ENCODE peak calls at places on chromosomes 11 and 22, in six cellular contexts. One of them, this sample, is unnamed.

GRCh38 chr11:72352859-72353551 is 81.3 kb downstream of the CLPB start:
- DNase-seq in uterus: peak
- DNase-seq in epithelial cell of esophagus: peak
- DNase-seq in astrocyte of the cerebellum: peak
- DNase-seq in colonic mucosa: no peak
- DNase-seq in astrocyte of the spinal cord: peak
- DNase-seq in this sample: no peak

GRCh38 chr11:18312663-18313420 is 9.1 kb downstream of the HPS5 start:
- DNase-seq in epithelial cell of esophagus: peak
- DNase-seq in astrocyte of the spinal cord: peak
- DNase-seq in colonic mucosa: no peak
- DNase-seq in astrocyte of the cerebellum: peak
- DNase-seq in uterus: no peak
- DNase-seq in this sample: peak

GRCh38 chr11:111845256-111846028 is 25.9 kb downstream of the ALG9 start:
- DNase-seq in colonic mucosa: no peak
- DNase-seq in epithelial cell of esophagus: peak
- DNase-seq in uterus: no peak
- DNase-seq in astrocyte of the cerebellum: no peak
- DNase-seq in astrocyte of the spinal cord: no peak
- DNase-seq in this sample: no peak

GRCh38 chr11:46391578-46392420 is at the start of gene CHRM4:
- DNase-seq in uterus: no peak
- DNase-seq in astrocyte of the cerebellum: no peak
- DNase-seq in epithelial cell of esophagus: no peak
- DNase-seq in astrocyte of the spinal cord: no peak
- DNase-seq in colonic mucosa: no peak
- DNase-seq in this sample: peak

GRCh38 chr11:72684236-72684912 is 10.2 kb upstream of the PDE2A start:
- DNase-seq in uterus: peak
- DNase-seq in colonic mucosa: peak
- DNase-seq in epithelial cell of esophagus: peak
- DNase-seq in astrocyte of the spinal cord: peak
- DNase-seq in astrocyte of the cerebellum: no peak
- DNase-seq in this sample: peak

GRCh38 chr11:122559734-122560382 is 95.7 kb upstream of the UBASH3B start:
- DNase-seq in colonic mucosa: no peak
- DNase-seq in epithelial cell of esophagus: peak
- DNase-seq in astrocyte of the spinal cord: no peak
- DNase-seq in uterus: no peak
- DNase-seq in astrocyte of the cerebellum: no peak
- DNase-seq in this sample: no peak

GRCh38 chr11:69339041-69339733 is 45.2 kb downstream of the MYEOV start:
- DNase-seq in colonic mucosa: peak
- DNase-seq in astrocyte of the cerebellum: no peak
- DNase-seq in uterus: no peak
- DNase-seq in epithelial cell of esophagus: no peak
- DNase-seq in astrocyte of the spinal cord: no peak
- DNase-seq in this sample: no peak

GRCh38 chr11:113475160-113475761 is at the start of gene DRD2:
- DNase-seq in colonic mucosa: no peak
- DNase-seq in epithelial cell of esophagus: peak
- DNase-seq in astrocyte of the cerebellum: no peak
- DNase-seq in uterus: no peak
- DNase-seq in astrocyte of the spinal cord: no peak
- DNase-seq in this sample: no peak

GRCh38 chr11:8285228-8285627 is 21.6 kb upstream of the LMO1 start:
- DNase-seq in uterus: no peak
- DNase-seq in colonic mucosa: peak
- DNase-seq in astrocyte of the cerebellum: no peak
- DNase-seq in astrocyte of the spinal cord: no peak
- DNase-seq in epithelial cell of esophagus: no peak
- DNase-seq in this sample: no peak

GRCh38 chr11:46149342-46149741 is 28.1 kb upstream of the PHF21A start:
- DNase-seq in colonic mucosa: no peak
- DNase-seq in epithelial cell of esophagus: no peak
- DNase-seq in astrocyte of the cerebellum: no peak
- DNase-seq in uterus: no peak
- DNase-seq in astrocyte of the spinal cord: no peak
- DNase-seq in this sample: no peak

GRCh38 chr11:128579790-128580504 is 7.4 kb downstream of the ETS1 start:
- DNase-seq in astrocyte of the cerebellum: no peak
- DNase-seq in astrocyte of the spinal cord: no peak
- DNase-seq in epithelial cell of esophagus: peak
- DNase-seq in colonic mucosa: no peak
- DNase-seq in uterus: no peak
- DNase-seq in this sample: peak

GRCh38 chr22:20199413-20199842 is 48.6 kb upstream of the CCDC188 start:
- DNase-seq in astrocyte of the spinal cord: no peak
- DNase-seq in uterus: no peak
- DNase-seq in epithelial cell of esophagus: no peak
- DNase-seq in astrocyte of the cerebellum: no peak
- DNase-seq in colonic mucosa: no peak
- DNase-seq in this sample: no peak

GRCh38 chr22:20198527-20199319 is 47.9 kb upstream of the CCDC188 start:
- DNase-seq in colonic mucosa: no peak
- DNase-seq in astrocyte of the spinal cord: no peak
- DNase-seq in epithelial cell of esophagus: no peak
- DNase-seq in uterus: no peak
- DNase-seq in astrocyte of the cerebellum: no peak
- DNase-seq in this sample: no peak

GRCh38 chr22:20196094-20196840 is 45.4 kb upstream of the CCDC188 start:
- DNase-seq in astrocyte of the spinal cord: no peak
- DNase-seq in astrocyte of the cerebellum: no peak
- DNase-seq in uterus: no peak
- DNase-seq in colonic mucosa: no peak
- DNase-seq in epithelial cell of esophagus: no peak
- DNase-seq in this sample: no peak

GRCh38 chr22:20199906-20200305 is 49.1 kb upstream of the CCDC188 start:
- DNase-seq in epithelial cell of esophagus: no peak
- DNase-seq in colonic mucosa: no peak
- DNase-seq in astrocyte of the spinal cord: no peak
- DNase-seq in uterus: no peak
- DNase-seq in astrocyte of the cerebellum: no peak
- DNase-seq in this sample: no peak

DNA sequence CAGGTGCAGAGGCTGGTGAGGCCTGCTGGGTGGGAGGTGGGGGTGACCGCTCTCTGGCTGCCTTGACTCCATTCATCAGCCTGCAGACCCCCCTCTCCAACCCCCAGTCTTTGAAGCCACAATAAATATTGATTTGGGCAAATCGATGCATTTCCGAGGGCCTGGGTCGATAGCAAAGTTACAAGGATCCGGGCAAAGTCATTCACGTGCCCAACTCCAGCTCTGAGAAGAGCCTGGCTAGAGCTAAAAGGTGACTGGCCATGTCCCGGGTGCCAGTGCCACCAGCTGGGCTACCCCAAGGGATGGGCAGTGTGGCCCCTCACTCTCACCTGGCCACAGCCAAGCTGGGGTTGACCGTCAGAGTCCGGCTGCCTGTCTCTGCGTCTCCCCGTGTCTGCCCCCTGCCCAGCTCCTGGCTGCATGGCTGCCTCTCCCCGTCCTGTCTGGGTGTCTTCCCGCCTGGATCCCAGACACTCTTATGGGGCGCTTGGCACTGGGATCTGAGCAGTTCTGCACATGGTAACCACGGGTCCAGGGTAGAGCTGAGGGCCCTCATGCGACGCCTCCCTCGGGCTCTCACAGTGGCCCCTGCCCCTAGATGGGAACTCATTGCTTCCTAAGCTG is 46.7 kb upstream of the CCDC188 start:
- DNase-seq in colonic mucosa: no peak
- DNase-seq in epithelial cell of esophagus: no peak
- DNase-seq in uterus: no peak
- DNase-seq in astrocyte of the spinal cord: no peak
- DNase-seq in astrocyte of the cerebellum: no peak
- DNase-seq in this sample: no peak
- TF ChIP-seq CTCF in colonic mucosa: no peak
- TF ChIP-seq CTCF in epithelial cell of esophagus: no peak
- TF ChIP-seq CTCF in uterus: no peak
- TF ChIP-seq CTCF in astrocyte of the spinal cord: no peak
- TF ChIP-seq CTCF in astrocyte of the cerebellum: no peak
- TF ChIP-seq CTCF in this sample: no peak

GRCh38 chr11:44484211-44484610 is 81.3 kb upstream of the CD82 start:
- DNase-seq in astrocyte of the cerebellum: no peak
- DNase-seq in uterus: no peak
- DNase-seq in astrocyte of the spinal cord: no peak
- DNase-seq in epithelial cell of esophagus: peak
- DNase-seq in colonic mucosa: no peak
- DNase-seq in this sample: no peak
- TF ChIP-seq CTCF in astrocyte of the cerebellum: peak
- TF ChIP-seq CTCF in uterus: no peak
- TF ChIP-seq CTCF in astrocyte of the spinal cord: peak
- TF ChIP-seq CTCF in epithelial cell of esophagus: peak
- TF ChIP-seq CTCF in colonic mucosa: no peak
- TF ChIP-seq CTCF in this sample: no peak

GRCh38 chr11:62273284-62273683 is 3.3 kb downstream of the SCGB2A2 start:
- DNase-seq in epithelial cell of esophagus: no peak
- DNase-seq in colonic mucosa: no peak
- DNase-seq in astrocyte of the cerebellum: no peak
- DNase-seq in astrocyte of the spinal cord: no peak
- DNase-seq in uterus: no peak
- DNase-seq in this sample: no peak
- TF ChIP-seq CTCF in epithelial cell of esophagus: no peak
- TF ChIP-seq CTCF in colonic mucosa: no peak
- TF ChIP-seq CTCF in astrocyte of the cerebellum: no peak
- TF ChIP-seq CTCF in astrocyte of the spinal cord: no peak
- TF ChIP-seq CTCF in uterus: no peak
- TF ChIP-seq CTCF in this sample: no peak

DNA sequence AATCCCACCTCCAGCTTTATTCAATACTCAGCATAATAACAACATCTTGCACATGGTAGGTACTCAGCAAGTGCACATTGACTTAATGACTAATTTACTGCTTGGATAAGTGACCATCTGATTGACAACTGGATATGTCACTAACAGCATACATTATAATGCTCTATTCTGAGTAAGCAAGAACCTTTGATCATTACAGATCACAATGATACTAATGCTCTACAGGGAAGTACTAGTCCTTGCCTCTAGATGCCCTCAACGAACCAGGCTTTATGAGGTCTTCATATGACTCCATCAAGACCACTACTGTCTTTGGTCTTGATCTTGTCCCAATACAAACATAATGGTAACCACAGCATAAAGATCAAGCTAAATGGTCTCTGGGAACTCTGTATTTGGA is 167.6 kb upstream of the MTMR2 start:
- DNase-seq in colonic mucosa: no peak
- DNase-seq in astrocyte of the spinal cord: no peak
- DNase-seq in uterus: no peak
- DNase-seq in astrocyte of the cerebellum: no peak
- DNase-seq in epithelial cell of esophagus: no peak
- DNase-seq in this sample: no peak
- TF ChIP-seq CTCF in colonic mucosa: no peak
- TF ChIP-seq CTCF in astrocyte of the spinal cord: no peak
- TF ChIP-seq CTCF in uterus: peak
- TF ChIP-seq CTCF in astrocyte of the cerebellum: peak
- TF ChIP-seq CTCF in epithelial cell of esophagus: no peak
- TF ChIP-seq CTCF in this sample: no peak

DNA sequence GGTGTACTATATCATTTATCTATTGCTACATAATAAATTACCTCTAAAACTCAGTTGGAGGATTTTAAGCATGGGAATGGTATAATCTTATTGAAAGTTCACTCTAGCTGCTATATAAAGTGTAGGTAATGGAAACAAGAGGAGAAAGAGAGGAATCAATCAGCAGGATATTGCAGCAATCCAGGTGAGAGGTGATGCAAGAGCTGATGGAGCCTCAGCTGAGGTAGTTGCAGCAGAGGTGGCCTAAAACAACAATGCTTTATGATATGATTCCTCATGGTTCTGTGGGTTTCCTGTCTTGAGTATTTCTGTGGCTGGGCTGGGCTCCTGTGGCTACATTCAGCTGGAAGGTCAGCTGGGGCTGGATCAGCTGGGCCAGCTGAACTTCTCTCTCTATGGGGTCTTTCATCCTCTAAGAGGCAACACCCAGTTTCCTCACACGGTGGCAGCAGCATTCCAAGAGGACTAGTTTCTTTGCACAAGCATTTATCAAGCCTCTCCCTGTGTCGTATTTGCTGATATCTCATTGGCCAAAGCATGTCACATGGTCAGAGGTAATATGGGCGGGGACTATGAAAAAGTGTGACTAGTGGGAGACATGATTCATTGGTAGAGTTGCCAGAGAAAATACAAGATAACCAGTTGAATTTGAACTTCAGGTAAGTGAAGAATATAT is 135.4 kb upstream of the LARGE1 start:
- DNase-seq in uterus: no peak
- DNase-seq in colonic mucosa: no peak
- DNase-seq in astrocyte of the spinal cord: no peak
- DNase-seq in astrocyte of the cerebellum: no peak
- DNase-seq in epithelial cell of esophagus: peak
- DNase-seq in this sample: no peak
- TF ChIP-seq CTCF in uterus: no peak
- TF ChIP-seq CTCF in colonic mucosa: no peak
- TF ChIP-seq CTCF in astrocyte of the spinal cord: no peak
- TF ChIP-seq CTCF in astrocyte of the cerebellum: no peak
- TF ChIP-seq CTCF in epithelial cell of esophagus: no peak
- TF ChIP-seq CTCF in this sample: no peak

DNA sequence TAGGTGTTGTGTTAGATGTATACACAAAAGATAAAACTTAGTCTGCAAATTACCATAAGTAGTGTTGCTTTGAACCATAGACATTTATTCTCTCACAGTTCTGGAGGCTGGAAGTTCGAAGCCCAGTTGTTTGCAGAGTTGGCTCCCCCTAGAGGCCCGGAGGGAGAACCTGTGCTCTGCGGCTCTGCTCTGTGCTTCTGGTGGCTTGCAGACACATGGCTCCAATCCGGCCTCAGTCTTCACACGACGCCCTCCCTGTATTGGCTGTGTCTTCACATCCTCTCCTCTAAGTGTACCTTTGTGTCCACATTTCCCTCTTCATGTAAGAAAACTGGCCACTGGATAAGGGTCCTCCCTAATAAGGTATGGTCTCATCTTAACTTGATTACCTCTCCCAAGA is 128.4 kb downstream of the OPCML start:
- DNase-seq in colonic mucosa: no peak
- DNase-seq in epithelial cell of esophagus: peak
- DNase-seq in uterus: no peak
- DNase-seq in astrocyte of the cerebellum: no peak
- DNase-seq in astrocyte of the spinal cord: no peak
- DNase-seq in this sample: no peak
- TF ChIP-seq CTCF in colonic mucosa: no peak
- TF ChIP-seq CTCF in epithelial cell of esophagus: peak
- TF ChIP-seq CTCF in uterus: no peak
- TF ChIP-seq CTCF in astrocyte of the cerebellum: peak
- TF ChIP-seq CTCF in astrocyte of the spinal cord: no peak
- TF ChIP-seq CTCF in this sample: no peak

GRCh38 chr11:36129955-36130354 is 159.3 kb downstream of the COMMD9 start:
- DNase-seq in astrocyte of the spinal cord: no peak
- DNase-seq in colonic mucosa: no peak
- DNase-seq in uterus: no peak
- DNase-seq in astrocyte of the cerebellum: no peak
- DNase-seq in epithelial cell of esophagus: no peak
- DNase-seq in this sample: no peak

GRCh38 chr11:36130401-36130800 is 158.8 kb downstream of the COMMD9 start:
- DNase-seq in astrocyte of the cerebellum: no peak
- DNase-seq in colonic mucosa: no peak
- DNase-seq in epithelial cell of esophagus: peak
- DNase-seq in astrocyte of the spinal cord: peak
- DNase-seq in uterus: no peak
- DNase-seq in this sample: peak

GRCh38 chr11:36132940-36133339 is 156.3 kb downstream of the COMMD9 start:
- DNase-seq in astrocyte of the cerebellum: no peak
- DNase-seq in colonic mucosa: no peak
- DNase-seq in uterus: no peak
- DNase-seq in astrocyte of the spinal cord: no peak
- DNase-seq in epithelial cell of esophagus: no peak
- DNase-seq in this sample: no peak

GRCh38 chr11:36135062-36135461 is 154.2 kb downstream of the COMMD9 start:
- DNase-seq in astrocyte of the cerebellum: no peak
- DNase-seq in astrocyte of the spinal cord: no peak
- DNase-seq in uterus: no peak
- DNase-seq in epithelial cell of esophagus: no peak
- DNase-seq in colonic mucosa: no peak
- DNase-seq in this sample: no peak

GRCh38 chr11:36131719-36132349 is 157.4 kb downstream of the COMMD9 start:
- DNase-seq in uterus: peak
- DNase-seq in astrocyte of the cerebellum: no peak
- DNase-seq in astrocyte of the spinal cord: peak
- DNase-seq in colonic mucosa: peak
- DNase-seq in epithelial cell of esophagus: peak
- DNase-seq in this sample: no peak
- TF ChIP-seq CTCF in uterus: peak
- TF ChIP-seq CTCF in astrocyte of the cerebellum: peak
- TF ChIP-seq CTCF in astrocyte of the spinal cord: peak
- TF ChIP-seq CTCF in colonic mucosa: no peak
- TF ChIP-seq CTCF in epithelial cell of esophagus: peak
- TF ChIP-seq CTCF in this sample: peak